ENCODE peak calls at places on chromosomes 13 and 19, in four cellular contexts. B is GM04503; H is activated CD4-positive, CD25-positive, alpha-beta regulatory T cell; N is GM04504. S is an unnamed sample.

GRCh38 chr13:114072421-114072820 is 60.0 kb downstream of the RASA3 start:
- DNase-seq in B (no peak), H (no peak), N (no peak), S (no peak)

GRCh38 chr19:39823693-39824092 is 10.3 kb downstream of the DYRK1B start:
- DNase-seq in B (no peak), H (no peak), N (no peak), S (no peak)

GRCh38 chr19:6057651-6058365 is 52.5 kb downstream of the RFX2 start:
- DNase-seq in B (no peak), H (no peak), N (no peak), S (no peak)

GRCh38 chr19:39850892-39851291 is 4.7 kb upstream of the FBL start:
- DNase-seq in B (no peak), H (no peak), N (no peak), S (no peak)

GRCh38 chr19:41957161-41957837 is 1.8 kb downstream of the RABAC1 start:
- DNase-seq in B (no peak), H (no peak), N (no peak), S (no peak)

GRCh38 chr19:1170938-1171754 is 2.9 kb downstream of the SBNO2 start:
- DNase-seq in B (no peak), H (no peak), N (no peak), S (no peak)

GRCh38 chr19:48619692-48620565 is 623 bp downstream of the SPHK2 start:
- DNase-seq in B (no peak), H (no peak), N (no peak), S (no peak)

GRCh38 chr19:33794578-33795369 is 1.9 kb upstream of the KCTD15 start:
- DNase-seq in B (no peak), H (no peak), N (no peak), S (no peak)

GRCh38 chr19:13835791-13836723 is 40.8 kb downstream of the ZSWIM4 start:
- DNase-seq in B (no peak), H (no peak), N (no peak), S (no peak)

GRCh38 chr13:75685239-75685697 is 49.1 kb downstream of the LMO7 start:
- DNase-seq in B (peak), H (no peak), N (peak), S (no peak)

GRCh38 chr19:1126984-1127760 is 23.4 kb downstream of the GPX4 start:
- DNase-seq in B (no peak), H (no peak), N (no peak), S (no peak)

GRCh38 chr13:67143544-67144115 is 86.5 kb downstream of the PCDH9 start:
- DNase-seq in B (no peak), H (no peak), N (no peak), S (no peak)

GRCh38 chr13:80945328-80945727 is 604.4 kb upstream of the SPRY2 start:
- DNase-seq in B (no peak), H (no peak), N (no peak), S (no peak)

GRCh38 chr13:52924241-52925148 is 76.1 kb upstream of the PCDH8 start:
- DNase-seq in B (no peak), H (no peak), N (no peak), S (no peak)

GRCh38 chr13:21911916-21912315 is 241.0 kb downstream of the FGF9 start:
- DNase-seq in B (no peak), H (no peak), N (no peak), S (no peak)

GRCh38 chr19:15633122-15633521 is 7.6 kb upstream of the CYP4F3 start:
- DNase-seq in B (no peak), H (no peak), N (no peak), S (no peak)

GRCh38 chr13:33554919-33555791 is 262.8 kb upstream of the RFC3 start:
- DNase-seq in B (no peak), H (no peak), N (no peak), S (no peak)

GRCh38 chr13:90205081-90205480 is 1142.4 kb upstream of the MIR17HG start:
- DNase-seq in B (no peak), H (no peak), N (no peak), S (no peak)

GRCh38 chr19:2041436-2041685 is 9.7 kb downstream of the MKNK2 start:
- DNase-seq in B (no peak), H (no peak), N (no peak), S (no peak)

S was measured in NK-92 treated with Interleukin-12 subunit alpha and Interleukin-12 subunit beta, amount 100 ng/mL, for 24 hours.